ENCODE peak calls at places on chromosomes 3 and 15, in six cellular contexts. One of them, this sample, is unnamed. For H3K4me1, the result is how much of the 10 kb centered on the place peaks cover.

GRCh38 chr3:131806736-131807135 is 228.1 kb downstream of the CPNE4 start:
- DNase-seq in spleen: no peak
- DNase-seq in stomach: no peak
- DNase-seq in Panc1: no peak
- DNase-seq in transverse colon: no peak
- DNase-seq in GM23338: no peak
- DNase-seq in this sample: no peak

GRCh38 chr15:32825219-32825618 is 107.4 kb downstream of the GREM1 start:
- DNase-seq in transverse colon: no peak
- DNase-seq in GM23338: no peak
- DNase-seq in Panc1: no peak
- DNase-seq in stomach: no peak
- DNase-seq in spleen: no peak
- DNase-seq in this sample: no peak

GRCh38 chr15:26623071-26623470 is 149.8 kb downstream of the GABRB3 start:
- DNase-seq in Panc1: no peak
- DNase-seq in transverse colon: no peak
- DNase-seq in spleen: no peak
- DNase-seq in GM23338: no peak
- DNase-seq in stomach: no peak
- DNase-seq in this sample: no peak

GRCh38 chr15:67059127-67059553 is 6.3 kb upstream of the SMAD3 start:
- DNase-seq in Panc1: no peak
- DNase-seq in transverse colon: peak
- DNase-seq in stomach: peak
- DNase-seq in spleen: no peak
- DNase-seq in GM23338: no peak
- DNase-seq in this sample: no peak

GRCh38 chr15:82298520-82298919 is 35.9 kb downstream of the SAXO2 start:
- DNase-seq in stomach: no peak
- DNase-seq in transverse colon: peak
- DNase-seq in spleen: peak
- DNase-seq in Panc1: no peak
- DNase-seq in GM23338: peak
- DNase-seq in this sample: no peak

GRCh38 chr3:194995334-194995733 is 275.6 kb downstream of the XXYLT1 start:
- DNase-seq in transverse colon: no peak
- DNase-seq in Panc1: no peak
- DNase-seq in GM23338: no peak
- DNase-seq in stomach: no peak
- DNase-seq in spleen: no peak
- DNase-seq in this sample: no peak

GRCh38 chr15:51775967-51776816 is 24.8 kb downstream of the TMOD2 start:
- DNase-seq in transverse colon: peak
- DNase-seq in stomach: peak
- DNase-seq in GM23338: peak
- DNase-seq in spleen: no peak
- DNase-seq in Panc1: peak
- DNase-seq in this sample: no peak

GRCh38 chr15:44308874-44309273 is 20.4 kb downstream of the GOLM2 start:
- DNase-seq in transverse colon: no peak
- DNase-seq in spleen: no peak
- DNase-seq in Panc1: no peak
- DNase-seq in GM23338: no peak
- DNase-seq in stomach: no peak
- DNase-seq in this sample: no peak

GRCh38 chr3:128491071-128491899 is 1.7 kb downstream of the GATA2 start:
- DNase-seq in transverse colon: no peak
- DNase-seq in spleen: peak
- DNase-seq in GM23338: no peak
- DNase-seq in stomach: no peak
- DNase-seq in Panc1: no peak
- DNase-seq in this sample: peak

GRCh38 chr3:73255609-73256029 is 194.2 kb downstream of the EBLN2 start:
- DNase-seq in Panc1: no peak
- DNase-seq in GM23338: no peak
- DNase-seq in transverse colon: peak
- DNase-seq in spleen: no peak
- DNase-seq in stomach: peak
- DNase-seq in this sample: no peak

GRCh38 chr15:98896802-98897732 is 110.5 kb downstream of the PGPEP1L start:
- DNase-seq in spleen: no peak
- DNase-seq in Panc1: peak
- DNase-seq in GM23338: no peak
- DNase-seq in stomach: no peak
- DNase-seq in transverse colon: no peak
- DNase-seq in this sample: no peak

GRCh38 chr3:142278451-142278850 is 53.1 kb upstream of the GK5 start:
- DNase-seq in spleen: no peak
- DNase-seq in stomach: no peak
- DNase-seq in Panc1: no peak
- DNase-seq in GM23338: no peak
- DNase-seq in transverse colon: no peak
- DNase-seq in this sample: no peak

GRCh38 chr3:108342829-108343478 is 46.6 kb downstream of the HHLA2 start:
- DNase-seq in GM23338: no peak
- DNase-seq in transverse colon: no peak
- DNase-seq in Panc1: no peak
- DNase-seq in spleen: no peak
- DNase-seq in stomach: no peak
- DNase-seq in this sample: no peak

GRCh38 chr15:74613089-74613952 is 2.3 kb upstream of the CLK3 start:
- DNase-seq in stomach: no peak
- DNase-seq in GM23338: no peak
- DNase-seq in Panc1: no peak
- DNase-seq in transverse colon: no peak
- DNase-seq in spleen: no peak
- DNase-seq in this sample: no peak

GRCh38 chr3:98172621-98173020 is 6.1 kb downstream of the OR5H15 start:
- DNase-seq in Panc1: no peak
- DNase-seq in GM23338: no peak
- DNase-seq in spleen: no peak
- DNase-seq in stomach: no peak
- DNase-seq in transverse colon: no peak
- DNase-seq in this sample: no peak

GRCh38 chr15:57550640-57551039 is 41.1 kb upstream of the MYZAP start:
- DNase-seq in Panc1: no peak
- DNase-seq in GM23338: no peak
- DNase-seq in transverse colon: peak
- DNase-seq in spleen: no peak
- DNase-seq in stomach: peak
- DNase-seq in this sample: no peak
- H3K4me1 ChIP-seq in Panc1: under half
- H3K4me1 ChIP-seq in GM23338: under half
- H3K4me1 ChIP-seq in transverse colon: under half
- H3K4me1 ChIP-seq in spleen: under half
- H3K4me1 ChIP-seq in stomach: half or more
- H3K4me1 ChIP-seq in this sample: under half

GRCh38 chr3:64644483-64644882 is 43.3 kb downstream of the ADAMTS9 start:
- DNase-seq in transverse colon: no peak
- DNase-seq in GM23338: no peak
- DNase-seq in Panc1: no peak
- DNase-seq in stomach: no peak
- DNase-seq in spleen: no peak
- DNase-seq in this sample: no peak

GRCh38 chr3:64645236-64645635 is 42.6 kb downstream of the ADAMTS9 start:
- DNase-seq in GM23338: no peak
- DNase-seq in transverse colon: no peak
- DNase-seq in stomach: no peak
- DNase-seq in Panc1: no peak
- DNase-seq in spleen: no peak
- DNase-seq in this sample: no peak

GRCh38 chr3:64639022-64639421 is 48.8 kb downstream of the ADAMTS9 start:
- DNase-seq in GM23338: no peak
- DNase-seq in stomach: no peak
- DNase-seq in spleen: no peak
- DNase-seq in transverse colon: no peak
- DNase-seq in Panc1: no peak
- DNase-seq in this sample: no peak

GRCh38 chr3:64647825-64648224 is 40.0 kb downstream of the ADAMTS9 start:
- DNase-seq in transverse colon: no peak
- DNase-seq in GM23338: no peak
- DNase-seq in spleen: no peak
- DNase-seq in Panc1: no peak
- DNase-seq in stomach: no peak
- DNase-seq in this sample: peak

DNA sequence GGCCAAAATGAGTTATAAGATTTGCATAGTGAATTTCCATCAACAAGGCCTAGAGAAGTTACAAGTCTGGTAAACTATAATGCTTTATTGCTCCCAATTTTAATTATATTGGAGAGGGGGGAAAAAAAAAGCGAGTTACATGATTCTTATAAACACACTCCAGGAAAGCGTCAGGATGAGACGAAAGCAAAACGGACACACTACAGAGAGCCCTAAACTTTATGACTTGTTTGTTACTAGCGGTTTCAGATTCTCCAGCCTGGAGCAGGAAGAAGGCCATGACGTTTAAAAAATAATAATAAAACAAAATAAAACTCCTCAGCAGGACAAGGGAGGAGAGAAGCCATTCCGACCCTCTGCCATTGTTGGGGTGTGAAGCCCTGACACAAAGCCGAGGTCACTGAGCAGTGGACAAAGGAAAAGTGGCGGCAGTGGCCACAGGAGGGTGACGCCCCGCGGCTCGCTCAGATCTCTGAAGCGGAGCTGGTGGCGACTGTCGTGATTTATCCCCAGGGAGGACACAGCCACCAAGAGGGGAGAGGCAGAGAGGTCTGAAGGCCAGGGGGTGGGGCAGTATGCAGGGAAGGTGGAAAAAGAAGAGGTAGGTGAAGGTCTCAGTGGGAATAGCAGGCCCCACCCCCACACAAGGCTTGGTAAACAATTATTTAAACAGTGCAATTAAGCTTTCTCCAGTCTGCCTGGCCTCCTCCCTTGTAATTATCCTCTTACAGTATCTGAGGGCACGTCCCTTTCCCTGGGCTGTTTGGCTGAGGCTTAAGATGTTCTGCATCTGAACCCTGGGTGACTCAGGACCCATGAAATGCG is 45.3 kb downstream of the ADAMTS9 start:
- DNase-seq in stomach: no peak
- DNase-seq in Panc1: no peak
- DNase-seq in transverse colon: peak
- DNase-seq in GM23338: peak
- DNase-seq in spleen: no peak
- DNase-seq in this sample: peak
- H3K27ac ChIP-seq in stomach: no peak
- H3K27ac ChIP-seq in Panc1: no peak
- H3K27ac ChIP-seq in transverse colon: peak
- H3K27ac ChIP-seq in GM23338: no peak
- H3K27ac ChIP-seq in spleen: no peak
- H3K27ac ChIP-seq in this sample: no peak

GRCh38 chr3:38758557-38758956 is 57.5 kb downstream of the SCN10A start:
- DNase-seq in transverse colon: no peak
- DNase-seq in spleen: no peak
- DNase-seq in Panc1: no peak
- DNase-seq in stomach: no peak
- DNase-seq in GM23338: no peak
- DNase-seq in this sample: no peak
- TF ChIP-seq POLR2AphosphoS5 in transverse colon: no peak
- TF ChIP-seq POLR2AphosphoS5 in spleen: no peak
- TF ChIP-seq POLR2AphosphoS5 in Panc1: no peak
- TF ChIP-seq POLR2AphosphoS5 in stomach: no peak
- TF ChIP-seq POLR2AphosphoS5 in GM23338: no peak
- TF ChIP-seq POLR2AphosphoS5 in this sample: no peak

GRCh38 chr3:136236109-136236508 is 14.0 kb upstream of the PCCB start:
- DNase-seq in spleen: no peak
- DNase-seq in GM23338: peak
- DNase-seq in Panc1: no peak
- DNase-seq in stomach: no peak
- DNase-seq in transverse colon: no peak
- DNase-seq in this sample: no peak

GRCh38 chr3:136237103-136237502 is 13.0 kb upstream of the PCCB start:
- DNase-seq in transverse colon: no peak
- DNase-seq in stomach: no peak
- DNase-seq in Panc1: no peak
- DNase-seq in spleen: no peak
- DNase-seq in GM23338: no peak
- DNase-seq in this sample: no peak

GRCh38 chr3:136235545-136235944 is 14.6 kb upstream of the PCCB start:
- DNase-seq in Panc1: no peak
- DNase-seq in stomach: no peak
- DNase-seq in spleen: no peak
- DNase-seq in GM23338: no peak
- DNase-seq in transverse colon: no peak
- DNase-seq in this sample: no peak

GRCh38 chr3:136237961-136238649 is 12.0 kb upstream of the PCCB start:
- DNase-seq in stomach: no peak
- DNase-seq in Panc1: no peak
- DNase-seq in transverse colon: no peak
- DNase-seq in GM23338: peak
- DNase-seq in spleen: no peak
- DNase-seq in this sample: no peak

DNA sequence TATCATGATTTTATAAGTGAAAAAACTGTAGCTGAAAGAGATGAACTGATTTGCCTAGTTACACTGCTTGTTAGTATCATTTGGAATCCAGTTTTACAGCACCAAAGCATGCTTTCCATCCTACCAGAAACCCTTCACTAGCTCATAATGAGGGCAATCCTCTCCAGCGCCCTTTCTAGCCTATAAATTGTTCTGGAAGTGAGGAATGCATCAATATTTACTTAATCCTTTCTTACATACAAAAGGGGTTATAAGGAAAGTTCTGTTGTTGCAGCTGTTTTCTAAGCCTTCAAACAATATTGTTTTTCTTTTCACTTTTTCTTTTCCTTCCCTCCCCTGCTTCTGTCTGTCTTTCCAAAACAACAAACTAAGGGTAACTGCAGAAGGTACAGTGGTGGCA is 11.0 kb upstream of the PCCB start:
- DNase-seq in stomach: no peak
- DNase-seq in GM23338: no peak
- DNase-seq in transverse colon: no peak
- DNase-seq in Panc1: no peak
- DNase-seq in spleen: no peak
- DNase-seq in this sample: no peak
- H3K4me1 ChIP-seq in stomach: under half
- H3K4me1 ChIP-seq in GM23338: under half
- H3K4me1 ChIP-seq in transverse colon: under half
- H3K4me1 ChIP-seq in Panc1: under half
- H3K4me1 ChIP-seq in spleen: under half
- H3K4me1 ChIP-seq in this sample: under half

DNA sequence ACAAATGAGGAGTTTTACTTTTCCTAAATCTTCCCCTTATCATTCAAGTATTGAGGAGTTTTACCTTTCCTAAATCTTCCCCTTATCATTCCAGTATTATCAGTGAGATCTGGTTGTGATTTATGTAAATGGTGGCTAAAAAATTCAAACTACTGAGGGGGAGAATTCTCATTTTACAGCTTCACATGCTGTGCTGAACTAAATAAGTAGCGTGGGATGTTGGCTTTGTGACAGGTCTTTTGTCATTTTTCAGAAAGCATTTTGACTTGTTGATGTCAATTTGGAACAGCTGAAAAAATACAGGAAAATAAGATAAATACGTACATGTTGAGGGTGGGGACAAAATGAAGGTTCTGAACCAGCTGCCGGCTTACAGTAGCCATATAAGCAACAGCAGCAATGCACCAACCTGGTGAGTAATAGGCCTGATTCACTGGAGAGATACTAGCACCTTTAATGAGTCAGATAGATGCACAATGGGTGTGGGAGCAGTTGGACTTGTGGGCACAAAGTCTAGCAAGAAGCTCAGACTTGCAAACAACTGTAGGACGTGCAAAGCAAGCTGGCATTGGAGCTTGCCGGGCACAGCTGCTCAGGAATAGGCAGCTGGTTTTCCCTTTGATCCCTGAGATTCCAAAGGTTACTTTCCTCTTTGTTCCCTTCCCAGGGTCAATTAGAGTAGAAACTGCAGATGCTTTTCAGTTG is 12.8 kb downstream of the B3GNT5 start:
- DNase-seq in Panc1: peak
- DNase-seq in stomach: peak
- DNase-seq in spleen: no peak
- DNase-seq in transverse colon: peak
- DNase-seq in GM23338: peak
- DNase-seq in this sample: no peak
- H3K27ac ChIP-seq in Panc1: peak
- H3K27ac ChIP-seq in stomach: peak
- H3K27ac ChIP-seq in spleen: no peak
- H3K27ac ChIP-seq in transverse colon: peak
- H3K27ac ChIP-seq in GM23338: peak
- H3K27ac ChIP-seq in this sample: no peak